ENCODE peak calls at places on chromosomes 11 and 22, in five cellular contexts. E is uterus, L is adrenal gland, M is mucosa of descending colon, N is astrocyte. A is an unnamed sample.

GRCh38 chr11:74932169-74932568 is 16.7 kb downstream of the XRRA1 start:
- DNase-seq in E (no peak), N (peak; percentile 71), M (no peak), L (no peak), A (no peak)

GRCh38 chr11:94776351-94777321 is 8.5 kb downstream of the AMOTL1 start:
- DNase-seq in N (peak; percentile 78), L (no peak), M (no peak), E (peak; percentile 37), A (no peak)

GRCh38 chr11:105046898-105047579 is 1.9 kb upstream of the CARD16 start:
- DNase-seq in M (peak; percentile 39), N (peak; percentile 99), L (no peak), E (no peak), A (no peak)

GRCh38 chr11:43376594-43376993 is 17.9 kb downstream of the TTC17 start:
- DNase-seq in L (no peak), M (no peak), E (no peak), N (peak; percentile 47), A (no peak)

GRCh38 chr11:105227363-105227762 is 87.8 kb upstream of the CARD18 start:
- DNase-seq in M (no peak), E (no peak), L (no peak), N (no peak), A (no peak)

GRCh38 chr11:122748968-122749687 is 89.2 kb upstream of the CRTAM start:
- DNase-seq in M (peak; percentile 47), L (peak; percentile 77), E (no peak), N (peak; percentile 96), A (no peak)

GRCh38 chr11:108122166-108122628 is 830 bp downstream of the ACAT1 start:
- DNase-seq in E (no peak), L (peak; percentile 74), M (peak; percentile 50), N (peak; percentile 16), A (no peak)

GRCh38 chr11:46554205-46555162 is 39.3 kb downstream of the AMBRA1 start:
- DNase-seq in M (peak; percentile 30), N (peak; percentile 81), L (no peak), E (no peak), A (no peak)

GRCh38 chr11:76655466-76656086 is 15.0 kb downstream of the LRRC32 start:
- DNase-seq in L (no peak), N (no peak), M (no peak), E (no peak), A (no peak)

GRCh38 chr22:36010913-36011312 is 17.7 kb downstream of the RBFOX2 start:
- DNase-seq in E (no peak), L (no peak), M (no peak), N (peak; percentile 83), A (no peak)

GRCh38 chr11:117519590-117519989 is 191.9 kb downstream of the CEP164 start:
- DNase-seq in L (no peak), N (no peak), E (no peak), M (no peak), A (no peak)

GRCh38 chr11:62124186-62125113 is 639 bp downstream of the INCENP start:
- DNase-seq in E (no peak), N (peak; percentile 37), L (no peak), M (peak; percentile 50), A (peak; percentile 28)

GRCh38 chr11:71197096-71197495 is 55.3 kb downstream of the SHANK2 start:
- DNase-seq in L (no peak), E (no peak), N (no peak), M (no peak), A (no peak)

GRCh38 chr11:27291302-27291889 is 71.6 kb downstream of the CCDC34 start:
- DNase-seq in L (no peak), M (peak; percentile 87), E (no peak), N (no peak), A (no peak)

GRCh38 chr22:44224166-44224565 is 43.4 kb downstream of the PARVG start:
- DNase-seq in L (no peak), E (no peak), M (no peak), N (no peak), A (no peak)

DNA sequence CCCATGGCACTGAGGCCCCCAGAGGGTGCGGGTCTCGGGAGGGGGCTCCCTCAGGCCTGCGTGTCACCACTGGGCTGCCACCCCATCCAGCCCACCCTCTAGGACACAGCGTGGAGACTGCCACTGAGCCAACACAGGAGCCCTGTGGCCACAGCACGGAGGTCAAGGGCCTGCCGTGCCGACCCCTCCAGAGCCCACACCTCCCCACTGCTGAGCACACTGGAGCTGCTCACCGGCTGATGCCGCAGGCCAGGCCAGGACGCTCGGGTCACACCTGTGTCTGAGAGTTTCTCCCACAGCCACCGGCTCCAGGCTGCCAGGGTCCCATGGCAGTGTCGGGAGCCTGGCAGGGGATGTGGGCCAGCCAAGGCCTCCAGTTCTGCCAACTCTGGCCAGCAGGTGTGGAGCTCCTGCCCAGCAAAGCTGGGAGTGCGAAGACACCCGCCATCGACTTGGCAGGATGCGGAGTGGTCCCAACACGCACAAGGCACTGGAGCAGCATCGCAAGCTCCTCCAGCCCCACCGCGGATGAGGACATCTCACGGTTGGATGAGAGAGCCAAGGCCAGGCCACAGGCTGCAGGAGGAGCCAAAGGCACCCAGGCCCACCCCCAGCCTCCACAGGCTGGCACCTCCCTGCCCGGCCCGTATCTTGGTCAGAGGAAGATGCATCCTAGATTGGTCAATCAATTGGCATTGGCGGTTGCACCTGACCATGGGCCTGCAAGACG is 187.1 kb downstream of the BRD1 start:
- DNase-seq in L (no peak), E (no peak), N (no peak), M (no peak), A (no peak)
- H3K9me3 ChIP-seq in L (no peaks in the 10 kb centered on the region), E (no peaks in the 10 kb centered on the region), N (no peaks in the 10 kb centered on the region), M (no peaks in the 10 kb centered on the region), A (no peaks in the 10 kb centered on the region)

GRCh38 chr22:49214976-49215375 is 612.7 kb downstream of the BRD1 start:
- DNase-seq in E (peak; percentile 5), L (peak; percentile 7), M (no peak), N (no peak), A (no peak)

GRCh38 chr22:49212002-49212401 is 615.7 kb downstream of the BRD1 start:
- DNase-seq in E (peak; percentile 2), M (no peak), L (peak; percentile 13), N (no peak), A (no peak)

GRCh38 chr22:49212466-49212865 is 615.2 kb downstream of the BRD1 start:
- DNase-seq in L (peak; percentile 6), M (no peak), E (peak; percentile 1), N (no peak), A (no peak)

GRCh38 chr22:49215840-49216239 is 611.8 kb downstream of the BRD1 start:
- DNase-seq in E (no peak), M (no peak), N (no peak), L (peak; percentile 9), A (no peak)

DNA sequence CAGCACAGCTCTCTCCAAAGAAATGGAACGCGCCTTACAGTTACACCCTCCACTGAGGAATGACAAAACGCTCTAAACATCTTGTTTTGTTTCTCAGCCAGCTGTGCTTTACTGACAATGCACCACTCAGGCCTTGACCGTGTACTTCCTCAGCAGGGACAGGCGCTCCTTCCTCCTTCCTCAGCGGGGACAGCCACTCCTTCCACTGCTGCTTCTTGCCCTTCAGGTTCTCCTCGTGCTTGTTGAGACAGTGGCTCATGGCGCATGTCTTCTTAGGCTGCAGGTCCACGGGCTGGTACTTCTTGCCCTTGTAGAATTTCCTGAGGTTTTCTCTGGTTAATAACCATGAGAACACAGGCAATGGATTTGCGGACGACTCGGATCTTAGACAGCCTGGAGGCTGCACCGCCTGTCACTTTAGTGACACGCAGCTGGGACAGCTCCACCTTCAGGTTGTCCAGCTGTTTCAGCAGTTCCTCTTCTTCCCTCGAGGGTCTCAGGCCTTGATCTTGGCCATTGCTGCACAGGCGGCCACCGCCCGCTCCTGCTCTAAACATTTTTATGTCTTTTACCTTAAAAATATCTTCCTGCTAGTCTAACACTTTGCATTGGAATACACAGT is 613.8 kb downstream of the BRD1 start:
- DNase-seq in E (peak; percentile 4), M (no peak), L (peak; percentile 6), N (no peak), A (no peak)
- H3K9me3 ChIP-seq in E (no peaks in the 10 kb centered on the region), M (peaks cover 6% of the 10 kb centered on the region), L (no peaks in the 10 kb centered on the region), N (peaks cover 4% of the 10 kb centered on the region), A (peaks cover 4% of the 10 kb centered on the region)

DNA sequence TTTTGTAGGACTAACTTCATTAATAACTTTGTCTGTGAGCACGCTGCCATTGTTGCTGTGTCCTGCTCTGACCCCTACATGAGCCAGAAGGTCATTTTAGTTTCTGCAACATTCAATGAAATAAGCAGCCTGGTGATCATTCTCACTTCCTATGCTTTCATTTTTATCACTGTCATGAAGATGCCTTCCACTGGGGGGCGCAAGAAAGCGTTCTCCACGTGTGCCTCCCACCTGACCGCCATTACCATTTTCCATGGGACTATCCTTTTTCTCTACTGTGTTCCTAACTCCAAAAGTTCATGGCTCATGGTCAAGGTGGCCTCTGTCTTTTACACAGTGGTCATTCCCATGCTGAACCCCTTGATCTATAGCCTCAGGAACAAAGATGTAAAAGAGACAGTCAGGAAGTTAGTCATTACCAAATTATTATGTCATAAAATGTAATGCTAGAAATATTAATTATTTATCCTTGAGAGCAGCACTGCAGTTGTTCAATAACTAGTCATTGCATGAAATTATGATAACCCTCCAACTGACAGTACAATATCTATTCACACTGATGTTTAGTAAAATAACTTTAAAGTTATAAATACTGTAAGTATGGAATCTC is 46.4 kb upstream of the OR5D13 start:
- DNase-seq in N (no peak), L (no peak), E (no peak), M (no peak), A (no peak)
- H3K9me3 ChIP-seq in N (peaks cover 3% of the 10 kb centered on the region), L (no peaks in the 10 kb centered on the region), E (no peaks in the 10 kb centered on the region), M (peaks cover 23% of the 10 kb centered on the region), A (no peaks in the 10 kb centered on the region)

GRCh38 chr11:2662430-2663299 is 37.1 kb downstream of the KCNQ1OT1 start:
- DNase-seq in E (no peak), M (no peak), L (peak; percentile 51), N (no peak), A (no peak)

GRCh38 chr11:2662024-2662312 is 37.8 kb downstream of the KCNQ1OT1 start:
- DNase-seq in N (no peak), M (no peak), L (peak; percentile 42), E (no peak), A (no peak)

GRCh38 chr11:2664331-2664730 is 35.5 kb downstream of the KCNQ1OT1 start:
- DNase-seq in M (no peak), E (no peak), N (no peak), L (peak; percentile 42), A (no peak)

GRCh38 chr11:2663915-2664314 is 35.9 kb downstream of the KCNQ1OT1 start:
- DNase-seq in M (no peak), L (peak; percentile 53), E (no peak), N (no peak), A (no peak)

GRCh38 chr11:2663506-2663905 is 36.3 kb downstream of the KCNQ1OT1 start:
- DNase-seq in E (no peak), M (no peak), L (peak; percentile 50), N (no peak), A (no peak)
- H3K9me3 ChIP-seq in E (no peaks in the 10 kb centered on the region), M (peaks cover 6% of the 10 kb centered on the region), L (no peaks in the 10 kb centered on the region), N (peaks cover 31% of the 10 kb centered on the region), A (no peaks in the 10 kb centered on the region)

A was measured in heart right ventricle.